ENCODE peak calls at places on chromosomes 12 and 14, in five cellular contexts. D, F, Z, H and E are unnamed samples.

GRCh38 chr12:14618990-14619389 is 51.3 kb upstream of the PLBD1 start:
- DNase-seq in F (no peak), Z (peak), D (peak), H (no peak), E (no peak)

GRCh38 chr12:52811191-52812072 is 2.5 kb downstream of the KRT4 start:
- DNase-seq in H (no peak), D (no peak), F (no peak), Z (no peak), E (no peak)

GRCh38 chr12:43241971-43242370 is 310.0 kb downstream of the ADAMTS20 start:
- DNase-seq in Z (peak), D (no peak), F (no peak), H (no peak), E (no peak)

GRCh38 chr14:79581912-79582576 is 629.3 kb downstream of the DIO2 start:
- DNase-seq in Z (peak), F (no peak), H (no peak), D (peak), E (no peak)

GRCh38 chr14:54329082-54329695 is 67.6 kb upstream of the CDKN3 start:
- DNase-seq in D (peak), Z (peak), H (peak), F (no peak), E (peak)

GRCh38 chr12:125193798-125194562 is 128.7 kb downstream of the AACS start:
- DNase-seq in D (peak), Z (peak), F (no peak), H (no peak), E (peak)

GRCh38 chr12:42779186-42779859 is 189.8 kb upstream of the PRICKLE1 start:
- DNase-seq in H (no peak), F (no peak), Z (peak), D (no peak), E (no peak)

GRCh38 chr12:123233505-123234299 is 466 bp downstream of the MTRFR start:
- DNase-seq in H (peak), F (no peak), D (no peak), Z (no peak), E (no peak)

GRCh38 chr14:89571502-89571901 is 154.5 kb upstream of the FOXN3 start:
- DNase-seq in H (no peak), Z (no peak), F (no peak), D (no peak), E (no peak)

GRCh38 chr12:111074559-111074958 is 154.2 kb upstream of the MYL2 start:
- DNase-seq in H (no peak), D (no peak), F (no peak), Z (no peak), E (no peak)

GRCh38 chr14:37047226-37047625 is 125.2 kb downstream of the SLC25A21 start:
- DNase-seq in H (no peak), Z (no peak), D (no peak), F (no peak), E (no peak)

GRCh38 chr12:16348435-16349131 is 1.1 kb downstream of the MGST1 start:
- DNase-seq in H (no peak), D (no peak), Z (no peak), F (no peak), E (no peak)

GRCh38 chr12:83010169-83010804 is 323.6 kb downstream of the TMTC2 start:
- DNase-seq in H (no peak), Z (no peak), F (no peak), D (no peak), E (no peak)

GRCh38 chr14:94816113-94816512 is 46.2 kb upstream of the GSC start:
- DNase-seq in H (no peak), Z (no peak), F (no peak), D (no peak), E (no peak)
- TF ChIP-seq CTCF in H (no peak), Z (no peak), F (peak), D (no peak), E (no peak)

DNA sequence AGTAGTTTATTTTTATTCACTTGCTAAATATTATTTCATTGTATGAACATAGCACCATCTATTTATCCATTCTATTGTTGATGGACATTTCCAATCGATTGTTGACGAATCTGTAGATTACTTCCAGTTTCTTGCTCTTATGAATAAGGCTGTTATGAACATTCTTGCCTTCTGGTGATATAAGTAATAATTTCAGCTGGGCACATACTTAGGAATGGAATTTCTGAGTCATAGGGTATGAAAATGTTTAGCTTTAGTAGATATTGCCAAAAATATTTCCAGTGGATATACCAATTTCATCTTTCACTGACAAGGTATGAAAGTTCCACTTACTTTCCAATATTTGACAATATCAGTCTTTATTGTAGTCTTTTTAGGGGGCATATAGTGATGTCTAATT is 468.5 kb downstream of the ETNK1 start:
- DNase-seq in Z (no peak), H (no peak), F (no peak), D (no peak), E (no peak)
- TF ChIP-seq CTCF in Z (no peak), H (no peak), F (no peak), D (no peak), E (no peak)

GRCh38 chr12:98154850-98155249 is 360.5 kb upstream of the TMPO start:
- DNase-seq in H (peak), F (no peak), D (peak), Z (peak), E (peak)
- TF ChIP-seq CTCF in H (peak), F (peak), D (peak), Z (peak), E (peak)

GRCh38 chr12:4705824-4706223 is 14.4 kb upstream of the GALNT8 start:
- DNase-seq in F (no peak), Z (no peak), D (no peak), H (no peak), E (no peak)
- TF ChIP-seq CTCF in F (no peak), Z (no peak), D (no peak), H (no peak), E (no peak)

GRCh38 chr14:100708349-100709217 is 18.1 kb upstream of the DLK1 start:
- DNase-seq in F (peak), D (peak), H (no peak), Z (peak), E (peak)
- TF ChIP-seq CTCF in F (peak), D (peak), H (no peak), Z (no peak), E (no peak)